ENCODE peak calls at places on chromosomes 16 and 17, in six cellular contexts. I, S, N, M, Y and D are unnamed samples.

GRCh38 chr17:13647551-13647950 is 45.8 kb upstream of the HS3ST3A1 start:
- DNase-seq in I (no peak), S (no peak), N (no peak), M (no peak), Y (no peak), D (no peak)

GRCh38 chr17:43515641-43516040 is 30.5 kb downstream of the ETV4 start:
- DNase-seq in I (no peak), S (no peak), N (no peak), M (no peak), Y (no peak), D (no peak)

GRCh38 chr17:48505788-48506187 is 25.0 kb downstream of the HOXB1 start:
- DNase-seq in I (no peak), S (no peak), N (peak; percentile 71), M (no peak), Y (peak; percentile 35), D (no peak)

GRCh38 chr17:46764709-46765401 is 53.6 kb downstream of the WNT3 start:
- DNase-seq in I (no peak), S (no peak), N (no peak), M (peak; percentile 84), Y (no peak), D (no peak)

GRCh38 chr17:48055531-48056245 is 7.5 kb downstream of the NFE2L1 start:
- DNase-seq in I (no peak), S (no peak), N (no peak), M (no peak), Y (no peak), D (no peak)

GRCh38 chr17:50361561-50362480 is 11.2 kb downstream of the MRPL27 start:
- DNase-seq in I (peak; percentile 17), S (peak; percentile 38), N (peak; percentile 13), M (no peak), Y (peak; percentile 44), D (no peak)

GRCh38 chr17:55588446-55588845 is 77.2 kb upstream of the SMIM36 start:
- DNase-seq in I (no peak), S (no peak), N (no peak), M (no peak), Y (no peak), D (no peak)

GRCh38 chr17:36602030-36602737 is 801 bp downstream of the MRM1 start:
- DNase-seq in I (no peak), S (no peak), N (peak; percentile 12), M (no peak), Y (no peak), D (no peak)

GRCh38 chr16:88503771-88504488 is 50.9 kb downstream of the ZFPM1 start:
- DNase-seq in I (no peak), S (no peak), N (no peak), M (no peak), Y (no peak), D (no peak)

GRCh38 chr16:30488764-30489595 is 16.4 kb downstream of the ITGAL start:
- DNase-seq in I (no peak), S (no peak), N (no peak), M (no peak), Y (no peak), D (no peak)

GRCh38 chr16:20741555-20742285 is at the start of gene THUMPD1:
- DNase-seq in I (peak; percentile 98), S (peak; percentile 96), N (peak; percentile 94), M (peak; percentile 98), Y (peak; percentile 96), D (peak; percentile 53)

GRCh38 chr16:84838383-84838948 is 18.7 kb downstream of the CRISPLD2 start:
- DNase-seq in I (no peak), S (no peak), N (no peak), M (no peak), Y (no peak), D (no peak)

GRCh38 chr17:8013731-8014557 is 11.5 kb downstream of the GUCY2D start:
- DNase-seq in I (no peak), S (no peak), N (no peak), M (no peak), Y (no peak), D (no peak)

GRCh38 chr16:67965668-67966548 is 2.5 kb downstream of the SLC12A4 start:
- DNase-seq in I (no peak), S (no peak), N (no peak), M (no peak), Y (no peak), D (no peak)

GRCh38 chr16:57815987-57816745 is 13.9 kb upstream of the KIFC3 start:
- DNase-seq in I (no peak), S (no peak), N (peak; percentile 80), M (peak; percentile 91), Y (peak; percentile 66), D (no peak)

GRCh38 chr17:49798182-49798581 is 9.7 kb downstream of the KAT7 start:
- DNase-seq in I (no peak), S (no peak), N (no peak), M (no peak), Y (no peak), D (no peak)

GRCh38 chr17:1904273-1905052 is 74.7 kb downstream of the RPA1 start:
- DNase-seq in I (no peak), S (no peak), N (no peak), M (no peak), Y (no peak), D (no peak)

GRCh38 chr17:14098246-14098645 is 28.9 kb downstream of the COX10 start:
- DNase-seq in I (no peak), S (no peak), N (peak; percentile 13), M (no peak), Y (no peak), D (no peak)

GRCh38 chr17:51044964-51045363 is 75.7 kb downstream of the SPAG9 start:
- DNase-seq in I (no peak), S (no peak), N (no peak), M (no peak), Y (no peak), D (no peak)

GRCh38 chr17:11554542-11554941 is 43.7 kb upstream of the DNAH9 start:
- DNase-seq in I (no peak), S (no peak), N (no peak), M (no peak), Y (no peak), D (no peak)

GRCh38 chr17:37527249-37527851 is 37.7 kb downstream of the DUSP14 start:
- DNase-seq in I (no peak), S (no peak), N (peak; percentile 6), M (no peak), Y (no peak), D (peak; percentile 4)

GRCh38 chr16:16933861-16934260 is 536.9 kb downstream of the XYLT1 start:
- DNase-seq in I (no peak), S (no peak), N (no peak), M (no peak), Y (no peak), D (no peak)

GRCh38 chr16:67357561-67357960 is 30.9 kb downstream of the LRRC36 start:
- DNase-seq in I (no peak), S (no peak), N (peak; percentile 31), M (no peak), Y (no peak), D (peak; percentile 58)

GRCh38 chr17:20992416-20992815 is 50.4 kb downstream of the USP22 start:
- DNase-seq in I (no peak), S (no peak), N (no peak), M (no peak), Y (no peak), D (no peak)

GRCh38 chr16:8575399-8575798 is 14.9 kb downstream of the TMEM114 start:
- DNase-seq in I (no peak), S (no peak), N (no peak), M (no peak), Y (no peak), D (no peak)